ENCODE peak calls at places on chromosomes 7 and 10, in nine cellular contexts. J, V, G, R, Z, O, S, B and X are unnamed samples.

GRCh38 chr10:57785068-57785467 is 482.6 kb downstream of the IPMK start:
- DNase-seq in J (no peak), V (no peak), G (no peak), R (no peak), Z (no peak), O (no peak), S (no peak), B (no peak), X (no peak)

GRCh38 chr10:116056445-116057293 is 216.3 kb downstream of the GFRA1 start:
- DNase-seq in J (no peak), V (no peak), G (peak; percentile 75), R (peak; percentile 55), Z (no peak), O (no peak), S (no peak), B (no peak), X (peak; percentile 72)

GRCh38 chr10:98170249-98171117 is 36.0 kb downstream of the R3HCC1L start:
- DNase-seq in J (peak; percentile 22), V (no peak), G (no peak), R (no peak), Z (no peak), O (no peak), S (peak; percentile 67), B (peak; percentile 44), X (no peak)

GRCh38 chr7:45652630-45653029 is 78.5 kb downstream of the ADCY1 start:
- DNase-seq in J (no peak), V (no peak), G (no peak), R (no peak), Z (no peak), O (no peak), S (no peak), B (no peak), X (no peak)

GRCh38 chr7:41984888-41985287 is 252.1 kb downstream of the GLI3 start:
- DNase-seq in J (no peak), V (no peak), G (no peak), R (no peak), Z (no peak), O (no peak), S (no peak), B (no peak), X (no peak)

GRCh38 chr7:92178928-92179373 is at the start of gene LRRD1:
- DNase-seq in J (peak; percentile 85), V (peak; percentile 87), G (peak; percentile 77), R (peak; percentile 92), Z (peak; percentile 97), O (peak; percentile 91), S (peak; percentile 87), B (peak; percentile 65), X (peak; percentile 82)

GRCh38 chr10:45001382-45002148 is 842 bp downstream of the ZNF22 start:
- DNase-seq in J (peak; percentile 88), V (peak; percentile 78), G (peak; percentile 88), R (peak; percentile 81), Z (peak; percentile 89), O (peak; percentile 68), S (peak; percentile 63), B (peak; percentile 15), X (peak; percentile 80)

GRCh38 chr10:11442001-11442773 is 169.3 kb downstream of the USP6NL start:
- DNase-seq in J (no peak), V (no peak), G (no peak), R (no peak), Z (no peak), O (no peak), S (no peak), B (no peak), X (no peak)

GRCh38 chr7:41058986-41059741 is 643.7 kb downstream of the INHBA start:
- DNase-seq in J (no peak), V (no peak), G (no peak), R (no peak), Z (no peak), O (no peak), S (no peak), B (no peak), X (no peak)

DNA sequence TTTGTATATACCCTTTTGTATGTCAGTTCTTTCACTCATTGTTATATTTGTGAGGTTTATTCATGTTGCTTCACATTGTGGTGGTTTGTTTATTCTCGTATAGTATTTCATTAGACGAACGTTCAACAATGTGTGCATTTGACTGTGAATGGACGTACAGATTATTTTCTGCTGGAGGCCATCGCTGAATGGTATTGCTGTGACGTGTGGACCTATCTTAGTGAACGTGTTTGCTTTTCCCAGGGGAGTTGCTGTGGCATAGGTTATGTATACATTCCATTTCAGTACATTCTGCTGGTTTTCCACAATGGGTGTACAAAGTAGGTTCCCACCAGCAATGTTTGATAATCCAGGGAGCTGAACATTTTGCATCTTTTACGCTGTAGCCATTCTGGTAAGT is 31.1 kb upstream of the PLEKHS1 start:
- DNase-seq in J (no peak), V (no peak), G (no peak), R (no peak), Z (no peak), O (no peak), S (no peak), B (no peak), X (no peak)
- TF ChIP-seq CTCF in J (no peak), V (no peak), G (no peak), R (no peak), Z (no peak), O (no peak), S (no peak), B (no peak), X (no peak)

DNA sequence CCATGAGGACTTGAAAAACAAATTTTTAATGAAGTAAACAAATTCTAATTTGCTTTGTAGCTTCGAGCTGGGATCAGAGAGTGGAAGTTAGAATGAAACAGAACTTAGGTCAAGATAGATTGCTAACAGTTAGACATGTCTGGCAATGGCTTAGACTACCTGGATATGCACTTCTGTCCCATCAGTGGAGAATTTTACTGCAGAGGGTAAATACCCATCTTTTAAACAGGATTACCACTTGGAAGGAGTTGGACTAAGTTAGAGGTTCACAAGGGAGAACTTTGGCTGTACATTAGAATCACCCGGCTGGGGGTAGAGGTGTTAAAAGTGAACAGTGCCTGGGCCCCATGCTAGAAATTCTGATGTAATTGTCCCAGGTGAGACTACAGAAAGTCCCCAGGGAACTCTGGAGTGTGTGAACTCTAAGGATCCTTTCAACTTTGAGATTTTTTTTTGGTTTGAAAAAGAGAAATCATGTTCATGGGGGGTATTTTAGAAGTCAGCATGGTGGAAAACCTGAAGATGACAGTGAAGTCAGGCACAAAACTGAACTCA is 35.5 kb downstream of the ENTPD1 start:
- DNase-seq in J (no peak), V (no peak), G (no peak), R (no peak), Z (no peak), O (no peak), S (no peak), B (no peak), X (no peak)
- H3K27ac ChIP-seq in J (no peak overlapping the region), V (peak overlapping the region; percentile 78), G (no peak overlapping the region), R (no peak overlapping the region), Z (no peak overlapping the region), O (no peak overlapping the region), S (no peak overlapping the region), B (no peak overlapping the region), X (peak overlapping the region; percentile 78)

GRCh38 chr7:128841961-128842673 is 11.9 kb downstream of the FLNC start:
- DNase-seq in J (peak; percentile 59), V (peak; percentile 54), G (peak; percentile 83), R (peak; percentile 36), Z (no peak), O (no peak), S (peak; percentile 77), B (peak; percentile 59), X (no peak)
- TF ChIP-seq CTCF in J (peak; percentile 70), V (peak; percentile 86), G (peak; percentile 51), R (peak; percentile 66), Z (peak; percentile 89), O (no peak), S (peak; percentile 89), B (peak; percentile 64), X (peak; percentile 74)

GRCh38 chr10:78346721-78347120 is 313.1 kb downstream of the RPS24 start:
- DNase-seq in J (no peak), V (no peak), G (no peak), R (no peak), Z (peak; percentile 8), O (no peak), S (no peak), B (no peak), X (peak; percentile 10)

GRCh38 chr10:78350286-78350685 is 316.6 kb downstream of the RPS24 start:
- DNase-seq in J (no peak), V (no peak), G (no peak), R (no peak), Z (peak; percentile 44), O (no peak), S (no peak), B (no peak), X (peak; percentile 10)

GRCh38 chr10:78348416-78349164 is 314.9 kb downstream of the RPS24 start:
- DNase-seq in J (no peak), V (no peak), G (no peak), R (no peak), Z (peak; percentile 18), O (no peak), S (no peak), B (no peak), X (no peak)

GRCh38 chr10:78351283-78351682 is 317.6 kb downstream of the RPS24 start:
- DNase-seq in J (no peak), V (no peak), G (no peak), R (no peak), Z (no peak), O (no peak), S (no peak), B (no peak), X (peak; percentile 7)

DNA sequence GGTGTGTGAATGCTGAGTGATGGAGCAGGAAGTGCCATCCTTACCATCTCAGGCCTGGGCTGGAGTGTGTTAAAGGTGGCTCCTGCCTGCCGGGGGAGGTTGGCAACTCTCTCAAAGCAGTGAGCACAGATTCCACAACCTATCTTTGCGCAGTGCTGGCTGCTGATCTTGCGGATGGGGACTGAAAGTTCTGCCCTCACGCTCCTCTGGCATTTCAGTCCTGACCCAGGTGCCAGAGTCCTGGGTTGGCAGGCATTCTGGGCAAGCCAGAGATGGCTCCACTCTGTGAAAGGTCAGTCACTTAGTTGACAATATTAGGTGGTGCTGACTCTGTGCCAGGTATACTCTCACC is 315.5 kb downstream of the RPS24 start:
- DNase-seq in J (peak; percentile 63), V (peak; percentile 60), G (no peak), R (peak; percentile 49), Z (peak; percentile 28), O (no peak), S (no peak), B (no peak), X (no peak)
- H3K27ac ChIP-seq in J (no peak overlapping the region), V (peak overlapping the region; percentile 62), G (no peak overlapping the region), R (no peak overlapping the region), Z (no peak overlapping the region), O (no peak overlapping the region), S (no peak overlapping the region), B (no peak overlapping the region), X (no peak overlapping the region)

GRCh38 chr7:50229964-50230363 is 74.6 kb upstream of the IKZF1 start:
- DNase-seq in J (no peak), V (no peak), G (no peak), R (no peak), Z (no peak), O (no peak), S (peak; percentile 19), B (no peak), X (no peak)
- TF ChIP-seq CTCF in J (no peak), V (peak; percentile 9), G (no peak), R (peak; percentile 14), Z (peak; percentile 33), O (peak; percentile 6), S (peak; percentile 51), B (peak; percentile 34), X (no peak)